ENCODE peak calls at places on chromosomes 2 and 18, in six cellular contexts. One of them, this sample, is unnamed. For H3K4me1 and H3K27me3, the result is how much of the 10 kb centered on the place peaks cover.

GRCh38 chr2:203853722-203854121 is 13.8 kb upstream of the CTLA4 start:
- DNase-seq in mammary epithelial cell: no peak
- DNase-seq in stomach: no peak
- DNase-seq in cardiac muscle cell: no peak
- DNase-seq in GM23248: no peak
- DNase-seq in H1: no peak
- DNase-seq in this sample: no peak

GRCh38 chr2:177161741-177162440 is 50.7 kb upstream of the HNRNPA3 start:
- DNase-seq in stomach: no peak
- DNase-seq in mammary epithelial cell: no peak
- DNase-seq in H1: no peak
- DNase-seq in GM23248: peak
- DNase-seq in cardiac muscle cell: peak
- DNase-seq in this sample: no peak

GRCh38 chr2:172550419-172550818 is 5.5 kb upstream of the PDK1 start:
- DNase-seq in GM23248: no peak
- DNase-seq in mammary epithelial cell: no peak
- DNase-seq in cardiac muscle cell: no peak
- DNase-seq in stomach: no peak
- DNase-seq in H1: no peak
- DNase-seq in this sample: no peak

GRCh38 chr2:163717993-163718680 is 17.7 kb downstream of the FIGN start:
- DNase-seq in mammary epithelial cell: no peak
- DNase-seq in stomach: no peak
- DNase-seq in GM23248: no peak
- DNase-seq in H1: no peak
- DNase-seq in cardiac muscle cell: no peak
- DNase-seq in this sample: no peak

GRCh38 chr2:39696072-39696471 is 30.4 kb downstream of the TMEM178A start:
- DNase-seq in mammary epithelial cell: peak
- DNase-seq in cardiac muscle cell: peak
- DNase-seq in stomach: no peak
- DNase-seq in H1: no peak
- DNase-seq in GM23248: peak
- DNase-seq in this sample: no peak

GRCh38 chr2:200471928-200472645 is 37.8 kb downstream of the KCTD18 start:
- DNase-seq in GM23248: no peak
- DNase-seq in mammary epithelial cell: no peak
- DNase-seq in cardiac muscle cell: no peak
- DNase-seq in H1: no peak
- DNase-seq in stomach: no peak
- DNase-seq in this sample: no peak

GRCh38 chr18:30522288-30522929 is 520.1 kb downstream of the DSC3 start:
- DNase-seq in GM23248: no peak
- DNase-seq in stomach: no peak
- DNase-seq in mammary epithelial cell: no peak
- DNase-seq in cardiac muscle cell: no peak
- DNase-seq in H1: no peak
- DNase-seq in this sample: no peak

GRCh38 chr2:176680916-176681315 is 411.7 kb downstream of the MTX2 start:
- DNase-seq in mammary epithelial cell: no peak
- DNase-seq in GM23248: peak
- DNase-seq in stomach: no peak
- DNase-seq in cardiac muscle cell: peak
- DNase-seq in H1: no peak
- DNase-seq in this sample: no peak

GRCh38 chr2:216057688-216058193 is 23.9 kb downstream of the PECR start:
- DNase-seq in GM23248: peak
- DNase-seq in H1: no peak
- DNase-seq in cardiac muscle cell: peak
- DNase-seq in mammary epithelial cell: peak
- DNase-seq in stomach: peak
- DNase-seq in this sample: no peak

GRCh38 chr2:20578895-20579825 is 71.7 kb downstream of the HS1BP3 start:
- DNase-seq in mammary epithelial cell: peak
- DNase-seq in GM23248: peak
- DNase-seq in stomach: peak
- DNase-seq in cardiac muscle cell: peak
- DNase-seq in H1: no peak
- DNase-seq in this sample: peak

GRCh38 chr2:86134709-86135108 is 28.7 kb downstream of the PTCD3 start:
- DNase-seq in cardiac muscle cell: no peak
- DNase-seq in GM23248: no peak
- DNase-seq in H1: no peak
- DNase-seq in stomach: no peak
- DNase-seq in mammary epithelial cell: no peak
- DNase-seq in this sample: no peak

GRCh38 chr2:213004197-213004821 is 147.1 kb downstream of the IKZF2 start:
- DNase-seq in GM23248: peak
- DNase-seq in stomach: no peak
- DNase-seq in cardiac muscle cell: peak
- DNase-seq in mammary epithelial cell: no peak
- DNase-seq in H1: no peak
- DNase-seq in this sample: no peak

GRCh38 chr2:19176977-19177376 is 181.4 kb downstream of the OSR1 start:
- DNase-seq in GM23248: peak
- DNase-seq in H1: no peak
- DNase-seq in cardiac muscle cell: no peak
- DNase-seq in mammary epithelial cell: peak
- DNase-seq in stomach: no peak
- DNase-seq in this sample: no peak

GRCh38 chr2:9990735-9991134 is 39.2 kb downstream of the GRHL1 start:
- DNase-seq in stomach: no peak
- DNase-seq in GM23248: peak
- DNase-seq in mammary epithelial cell: peak
- DNase-seq in H1: no peak
- DNase-seq in cardiac muscle cell: peak
- DNase-seq in this sample: peak

GRCh38 chr2:39370101-39370500 is 67.0 kb downstream of the MAP4K3 start:
- DNase-seq in H1: no peak
- DNase-seq in stomach: no peak
- DNase-seq in GM23248: peak
- DNase-seq in mammary epithelial cell: peak
- DNase-seq in cardiac muscle cell: no peak
- DNase-seq in this sample: no peak

GRCh38 chr2:138298900-138299299 is 202.7 kb upstream of the SPOPL start:
- DNase-seq in mammary epithelial cell: no peak
- DNase-seq in GM23248: no peak
- DNase-seq in cardiac muscle cell: no peak
- DNase-seq in H1: no peak
- DNase-seq in stomach: no peak
- DNase-seq in this sample: no peak

GRCh38 chr18:44777429-44778192 is 96.9 kb downstream of the SETBP1 start:
- DNase-seq in stomach: no peak
- DNase-seq in GM23248: no peak
- DNase-seq in cardiac muscle cell: peak
- DNase-seq in H1: no peak
- DNase-seq in mammary epithelial cell: no peak
- DNase-seq in this sample: peak

GRCh38 chr2:202599911-202600310 is 34.9 kb upstream of the FAM117B start:
- DNase-seq in GM23248: no peak
- DNase-seq in stomach: no peak
- DNase-seq in mammary epithelial cell: no peak
- DNase-seq in cardiac muscle cell: no peak
- DNase-seq in H1: no peak
- DNase-seq in this sample: no peak

GRCh38 chr2:121147766-121148165 is 137.2 kb downstream of the TFCP2L1 start:
- DNase-seq in cardiac muscle cell: no peak
- DNase-seq in H1: no peak
- DNase-seq in mammary epithelial cell: peak
- DNase-seq in GM23248: no peak
- DNase-seq in stomach: no peak
- DNase-seq in this sample: no peak

GRCh38 chr18:51617167-51617566 is 419.7 kb upstream of the MEX3C start:
- DNase-seq in H1: no peak
- DNase-seq in stomach: no peak
- DNase-seq in mammary epithelial cell: peak
- DNase-seq in cardiac muscle cell: peak
- DNase-seq in GM23248: peak
- DNase-seq in this sample: no peak

GRCh38 chr2:73989972-73990371 is 5.3 kb downstream of the TET3 start:
- DNase-seq in H1: no peak
- DNase-seq in cardiac muscle cell: no peak
- DNase-seq in stomach: no peak
- DNase-seq in mammary epithelial cell: no peak
- DNase-seq in GM23248: no peak
- DNase-seq in this sample: no peak
- H3K4me1 ChIP-seq in H1: under half
- H3K4me1 ChIP-seq in cardiac muscle cell: under half
- H3K4me1 ChIP-seq in stomach: under half
- H3K4me1 ChIP-seq in mammary epithelial cell: half or more
- H3K4me1 ChIP-seq in GM23248: under half
- H3K4me1 ChIP-seq in this sample: under half

GRCh38 chr18:48138211-48138610 is 207.8 kb upstream of the SMAD2 start:
- DNase-seq in cardiac muscle cell: no peak
- DNase-seq in stomach: no peak
- DNase-seq in mammary epithelial cell: no peak
- DNase-seq in H1: no peak
- DNase-seq in GM23248: no peak
- DNase-seq in this sample: no peak
- H3K27me3 ChIP-seq in cardiac muscle cell: half or more
- H3K27me3 ChIP-seq in stomach: under half
- H3K27me3 ChIP-seq in mammary epithelial cell: under half
- H3K27me3 ChIP-seq in H1: under half
- H3K27me3 ChIP-seq in GM23248: half or more
- H3K27me3 ChIP-seq in this sample: under half

DNA sequence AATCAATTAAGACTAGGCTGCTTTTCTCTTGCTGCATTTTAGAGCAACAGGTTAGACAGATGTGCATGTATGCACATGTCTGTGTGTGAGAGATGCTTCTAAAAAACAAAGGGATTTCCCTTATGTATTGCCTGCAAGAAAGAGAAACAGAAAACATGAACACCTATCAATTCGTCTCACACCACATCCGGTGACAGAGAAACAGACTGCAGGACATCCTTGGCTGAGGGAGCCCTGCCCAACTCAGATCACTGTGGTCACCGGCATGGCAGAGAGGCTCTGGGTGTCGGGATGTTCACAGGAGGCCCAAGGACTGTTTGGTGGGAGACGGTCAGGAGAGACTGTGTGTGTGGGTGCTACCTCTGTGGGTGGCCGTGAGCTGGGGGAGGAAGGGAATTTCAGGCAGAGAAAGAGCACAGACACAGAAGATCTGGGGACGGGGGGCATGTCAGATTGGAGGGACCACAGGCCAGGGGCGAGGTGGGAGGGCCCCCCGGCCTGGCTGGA is 24.9 kb downstream of the FHL2 start:
- DNase-seq in H1: no peak
- DNase-seq in stomach: no peak
- DNase-seq in cardiac muscle cell: no peak
- DNase-seq in mammary epithelial cell: peak
- DNase-seq in GM23248: no peak
- DNase-seq in this sample: no peak
- H3K4me1 ChIP-seq in H1: under half
- H3K4me1 ChIP-seq in stomach: half or more
- H3K4me1 ChIP-seq in cardiac muscle cell: under half
- H3K4me1 ChIP-seq in mammary epithelial cell: half or more
- H3K4me1 ChIP-seq in GM23248: half or more
- H3K4me1 ChIP-seq in this sample: half or more

DNA sequence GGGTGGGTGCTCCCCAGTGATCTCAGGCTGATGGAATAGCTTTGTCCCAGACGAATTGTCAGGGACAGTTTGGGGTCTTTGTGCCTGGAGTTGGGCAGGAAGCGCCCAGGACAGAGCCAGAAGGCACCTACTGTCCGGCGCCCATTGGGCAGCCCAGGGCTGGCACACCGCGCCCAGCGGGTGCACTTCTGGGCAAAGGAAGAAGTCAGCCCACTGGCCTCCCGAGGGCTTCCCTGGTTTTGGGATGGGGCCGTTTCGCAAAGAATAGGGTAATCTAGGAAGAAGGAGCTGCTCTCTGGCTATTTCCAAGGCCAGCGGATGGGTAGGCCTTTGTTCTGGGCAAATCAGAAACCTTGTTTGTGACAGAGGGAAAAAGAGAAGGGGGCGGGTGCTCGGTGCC is 3.5 kb upstream of the SIX2 start:
- DNase-seq in mammary epithelial cell: no peak
- DNase-seq in H1: no peak
- DNase-seq in GM23248: no peak
- DNase-seq in cardiac muscle cell: no peak
- DNase-seq in stomach: no peak
- DNase-seq in this sample: no peak
- H3K27me3 ChIP-seq in mammary epithelial cell: half or more
- H3K27me3 ChIP-seq in H1: under half
- H3K27me3 ChIP-seq in GM23248: under half
- H3K27me3 ChIP-seq in cardiac muscle cell: half or more
- H3K27me3 ChIP-seq in stomach: half or more
- H3K27me3 ChIP-seq in this sample: under half

GRCh38 chr2:197427204-197427603 is 7.6 kb downstream of the SF3B1 start:
- DNase-seq in cardiac muscle cell: peak
- DNase-seq in stomach: no peak
- DNase-seq in GM23248: no peak
- DNase-seq in H1: no peak
- DNase-seq in mammary epithelial cell: no peak
- DNase-seq in this sample: no peak
- H3K4me1 ChIP-seq in cardiac muscle cell: under half
- H3K4me1 ChIP-seq in stomach: half or more
- H3K4me1 ChIP-seq in GM23248: under half
- H3K4me1 ChIP-seq in H1: under half
- H3K4me1 ChIP-seq in mammary epithelial cell: under half
- H3K4me1 ChIP-seq in this sample: under half

DNA sequence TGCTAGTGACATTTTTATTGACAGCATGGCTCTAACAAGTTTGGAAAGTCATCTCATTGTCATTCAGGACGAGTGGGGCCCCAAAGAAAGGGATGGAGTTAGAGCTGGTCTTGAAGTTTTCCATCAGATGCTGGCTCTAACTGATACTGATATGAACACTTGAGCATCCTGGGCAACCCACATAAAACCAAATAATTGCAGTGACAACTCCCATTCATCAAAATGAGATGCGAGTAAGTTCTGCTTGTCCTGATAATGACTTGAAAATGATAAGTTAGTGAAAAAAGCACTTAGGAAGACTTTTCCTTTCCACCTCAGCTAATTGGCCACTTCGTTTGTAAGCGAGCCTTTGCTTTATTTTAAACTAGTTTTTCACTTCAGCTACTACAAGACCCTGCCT is 147.6 kb downstream of the SP3 start:
- DNase-seq in stomach: no peak
- DNase-seq in H1: no peak
- DNase-seq in mammary epithelial cell: no peak
- DNase-seq in GM23248: no peak
- DNase-seq in cardiac muscle cell: no peak
- DNase-seq in this sample: no peak
- H3K27me3 ChIP-seq in stomach: under half
- H3K27me3 ChIP-seq in H1: under half
- H3K27me3 ChIP-seq in mammary epithelial cell: under half
- H3K27me3 ChIP-seq in GM23248: under half
- H3K27me3 ChIP-seq in cardiac muscle cell: under half
- H3K27me3 ChIP-seq in this sample: under half